ENCODE peak calls at places on chromosomes 1 and 21, in four cellular contexts. D is chondrocyte, R is mammary epithelial cell, M is fibroblast of the aortic adventitia. J is an unnamed sample.

GRCh38 chr1:183812686-183813569 is 8.0 kb downstream of the RGL1 start:
- DNase-seq in R (peak; percentile 35), M (peak; percentile 77), D (no peak), J (no peak)

GRCh38 chr1:205074513-205074912 is 9.7 kb downstream of the TMEM81 start:
- DNase-seq in D (no peak), R (peak; percentile 21), M (no peak), J (no peak)

GRCh38 chr1:184483101-184483813 is 96.4 kb downstream of the C1orf21 start:
- DNase-seq in M (peak; percentile 78), D (no peak), R (peak; percentile 23), J (no peak)

GRCh38 chr1:17819129-17819802 is 64.1 kb downstream of the ACTL8 start:
- DNase-seq in M (no peak), R (no peak), D (no peak), J (no peak)

GRCh38 chr21:33914188-33914587 is 1.4 kb downstream of the ATP5PO start:
- DNase-seq in R (peak; percentile 9), D (no peak), M (no peak), J (no peak)

GRCh38 chr1:1202831-1203560 is 3.4 kb downstream of the TNFRSF18 start:
- DNase-seq in D (peak; percentile 85), R (peak; percentile 43), M (no peak), J (peak; percentile 28)

GRCh38 chr1:109866071-109866470 is 44.6 kb upstream of the CSF1 start:
- DNase-seq in D (no peak), M (no peak), R (no peak), J (no peak)

GRCh38 chr1:53702287-53702805 is 36.6 kb downstream of the GLIS1 start:
- DNase-seq in D (no peak), M (no peak), R (no peak), J (no peak)

GRCh38 chr21:46366561-46366960 is 42.6 kb downstream of the PCNT start:
- DNase-seq in R (no peak), D (no peak), M (no peak), J (no peak)

GRCh38 chr21:38434913-38435533 is 63.3 kb downstream of the ERG start:
- DNase-seq in M (peak; percentile 72), R (peak; percentile 75), D (no peak), J (no peak)

GRCh38 chr21:31647650-31648049 is 11.8 kb upstream of the SOD1 start:
- DNase-seq in R (no peak), M (no peak), D (no peak), J (no peak)

DNA sequence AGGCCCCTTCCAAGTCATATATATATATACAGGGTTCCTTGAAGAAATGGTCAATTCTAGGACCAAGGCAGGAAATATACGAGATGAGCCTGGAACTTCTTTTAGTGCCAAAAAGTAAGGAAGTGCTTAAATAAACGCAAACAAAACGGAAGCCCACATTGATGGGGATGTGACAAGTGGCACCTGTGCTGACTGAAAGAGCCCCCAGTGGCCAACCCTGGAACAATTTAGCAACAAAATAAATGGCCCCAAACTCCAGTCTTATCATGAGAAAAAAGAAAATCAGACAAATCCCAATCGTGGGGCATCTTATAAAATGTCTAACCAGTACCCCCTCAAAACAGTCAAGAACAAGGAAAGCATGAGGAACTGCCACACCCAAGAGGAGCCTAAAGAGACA is 17.7 kb downstream of the PLA2G5 start:
- DNase-seq in D (no peak), M (no peak), R (no peak), J (no peak)
- TF ChIP-seq CTCF in D (peak; percentile 12), M (no peak), R (no peak), J (no peak)

GRCh38 chr1:111179968-111180533 is 20.4 kb downstream of the DENND2D start:
- DNase-seq in D (no peak), M (no peak), R (no peak), J (no peak)

GRCh38 chr1:111184648-111185047 is 15.8 kb downstream of the DENND2D start:
- DNase-seq in M (no peak), D (no peak), R (no peak), J (no peak)

GRCh38 chr1:111182052-111182451 is 18.4 kb downstream of the DENND2D start:
- DNase-seq in R (no peak), M (no peak), D (no peak), J (no peak)

GRCh38 chr1:111183681-111184080 is 16.8 kb downstream of the DENND2D start:
- DNase-seq in M (no peak), R (no peak), D (no peak), J (no peak)
- TF ChIP-seq CTCF in M (no peak), R (no peak), D (no peak), J (no peak)

GRCh38 chr1:74771913-74772515 is 39.1 kb downstream of the TYW3 start:
- DNase-seq in R (peak; percentile 30), M (peak; percentile 65), D (no peak), J (no peak)
- TF ChIP-seq CTCF in R (peak; percentile 74), M (peak; percentile 76), D (peak; percentile 91), J (peak; percentile 95)

GRCh38 chr1:244291867-244292180 is 159.9 kb downstream of the ADSS2 start:
- DNase-seq in M (no peak), R (no peak), D (peak; percentile 60), J (no peak)

GRCh38 chr1:244288663-244289062 is 163.0 kb downstream of the ADSS2 start:
- DNase-seq in M (no peak), R (no peak), D (no peak), J (no peak)

GRCh38 chr1:244291171-244291866 is 160.4 kb downstream of the ADSS2 start:
- DNase-seq in D (peak; percentile 56), R (no peak), M (no peak), J (no peak)

GRCh38 chr1:244290386-244290785 is 161.3 kb downstream of the ADSS2 start:
- DNase-seq in R (no peak), D (no peak), M (no peak), J (no peak)

GRCh38 chr1:244289976-244290375 is 161.7 kb downstream of the ADSS2 start:
- DNase-seq in M (no peak), R (no peak), D (peak; percentile 6), J (no peak)
- TF ChIP-seq CTCF in M (no peak), R (no peak), D (no peak), J (no peak)

GRCh38 chr1:24850353-24850905 is 79.6 kb downstream of the RUNX3 start:
- DNase-seq in D (no peak), M (peak; percentile 39), R (no peak), J (no peak)
- TF ChIP-seq CTCF in D (no peak), M (no peak), R (no peak), J (no peak)

J was measured in activated B cell treated with CpG ODN at 0.5 μM for 24 hours.